ENCODE peak calls at places on chromosome 15, in ten cellular contexts. O is adrenal gland, M is GM06990, L is H7, C is hepatocyte, V is esophagus squamous epithelium, J is Peyer's patch, S is upper lobe of right lung, Z is left ventricle myocardium inferior, P is heart left ventricle. X is an unnamed sample.
A peak's percentile ranks its signal among the peaks of the same experiment; 100 is the strongest.

GRCh38 chr15:80578206-80578595 is 116.9 kb upstream of the ABHD17C start:
- DNase-seq in O (no peak), M (no peak), L (no peak), C (no peak), V (no peak), J (no peak), S (no peak), Z (no peak), P (no peak), X (no peak)

GRCh38 chr15:55060831-55061230 is 135.9 kb downstream of the RSL24D1 start:
- DNase-seq in O (no peak), M (no peak), L (no peak), C (no peak), V (no peak), J (no peak), S (no peak), Z (no peak), P (no peak), X (no peak)

GRCh38 chr15:73781038-73781925 is 28.1 kb upstream of the INSYN1 start:
- DNase-seq in O (peak; percentile 73), M (no peak), L (peak; percentile 66), C (no peak), V (no peak), J (no peak), S (no peak), Z (no peak), P (no peak), X (no peak)

GRCh38 chr15:80386151-80386550 is 18.0 kb upstream of the ARNT2 start:
- DNase-seq in O (no peak), M (no peak), L (no peak), C (no peak), V (no peak), J (no peak), S (no peak), Z (no peak), P (no peak), X (no peak)

GRCh38 chr15:67884514-67885225 is 44.8 kb upstream of the RNU6-1 start:
- DNase-seq in O (peak; percentile 76), M (peak; percentile 46), L (peak; percentile 89), C (peak; percentile 96), V (no peak), J (peak; percentile 29), S (peak; percentile 94), Z (peak; percentile 87), P (peak; percentile 87), X (no peak)

GRCh38 chr15:52653451-52653964 is 25.7 kb downstream of the ATOSA start:
- DNase-seq in O (no peak), M (no peak), L (no peak), C (peak; percentile 11), V (no peak), J (no peak), S (no peak), Z (no peak), P (no peak), X (no peak)

GRCh38 chr15:35696767-35697231 is 150.8 kb upstream of the DPH6 start:
- DNase-seq in O (no peak), M (no peak), L (no peak), C (peak; percentile 71), V (no peak), J (no peak), S (no peak), Z (no peak), P (no peak), X (no peak)

GRCh38 chr15:59678620-59679019 is 10.5 kb downstream of the BNIP2 start:
- DNase-seq in O (no peak), M (no peak), L (no peak), C (no peak), V (no peak), J (no peak), S (no peak), Z (no peak), P (no peak), X (no peak)

GRCh38 chr15:22878103-22878502 is 39.6 kb downstream of the NIPA2 start:
- DNase-seq in O (no peak), M (no peak), L (no peak), C (no peak), V (no peak), J (no peak), S (no peak), Z (no peak), P (no peak), X (no peak)
- H3K36me3 ChIP-seq in O (peaks cover 66% of the 10 kb centered on the region), M (peaks cover 14% of the 10 kb centered on the region), L (peaks cover 4% of the 10 kb centered on the region), C (no peaks in the 10 kb centered on the region), V (peaks cover 100% of the 10 kb centered on the region), J (no peaks in the 10 kb centered on the region), S (peaks cover 98% of the 10 kb centered on the region), Z (peaks cover 99% of the 10 kb centered on the region), P (peaks cover 91% of the 10 kb centered on the region), X (peaks cover 89% of the 10 kb centered on the region)

GRCh38 chr15:51366911-51367310 is 25.5 kb downstream of the GLDN start:
- DNase-seq in O (no peak), M (no peak), L (no peak), C (peak; percentile 47), V (no peak), J (no peak), S (no peak), Z (no peak), P (no peak), X (no peak)
- H3K36me3 ChIP-seq in O (no peaks in the 10 kb centered on the region), M (no peaks in the 10 kb centered on the region), L (no peaks in the 10 kb centered on the region), C (no peaks in the 10 kb centered on the region), V (no peaks in the 10 kb centered on the region), J (no peaks in the 10 kb centered on the region), S (no peaks in the 10 kb centered on the region), Z (no peaks in the 10 kb centered on the region), P (no peaks in the 10 kb centered on the region), X (no peaks in the 10 kb centered on the region)

DNA sequence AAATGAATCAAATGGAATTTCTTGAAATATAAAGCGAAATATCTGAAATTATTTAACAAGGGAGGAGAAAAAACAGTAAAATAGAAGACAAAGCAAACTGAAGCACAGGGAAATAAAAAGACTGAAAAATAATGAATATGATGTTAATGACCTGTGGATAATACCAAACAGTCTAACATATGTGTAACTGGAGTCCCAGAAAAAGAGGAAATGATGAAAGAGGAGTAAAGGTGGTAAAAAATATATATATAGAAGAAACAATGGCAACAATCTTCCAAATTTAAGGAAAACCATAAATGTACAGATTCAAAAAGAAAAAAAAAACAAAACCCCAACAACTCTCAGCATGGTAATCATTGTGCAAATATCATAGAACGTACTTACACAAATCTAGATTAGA is 21.2 kb downstream of the UBE3A start:
- DNase-seq in O (no peak), M (no peak), L (no peak), C (no peak), V (no peak), J (no peak), S (no peak), Z (no peak), P (no peak), X (no peak)
- H3K36me3 ChIP-seq in O (no peaks in the 10 kb centered on the region), M (no peaks in the 10 kb centered on the region), L (no peaks in the 10 kb centered on the region), C (no peaks in the 10 kb centered on the region), V (peaks cover 8% of the 10 kb centered on the region), J (no peaks in the 10 kb centered on the region), S (no peaks in the 10 kb centered on the region), Z (no peaks in the 10 kb centered on the region), P (no peaks in the 10 kb centered on the region), X (no peaks in the 10 kb centered on the region)

GRCh38 chr15:24971772-24972171 is 17.0 kb downstream of the SNRPN start:
- DNase-seq in O (no peak), M (no peak), L (no peak), C (no peak), V (no peak), J (no peak), S (no peak), Z (no peak), P (no peak), X (no peak)

GRCh38 chr15:24971052-24971451 is 16.3 kb downstream of the SNRPN start:
- DNase-seq in O (no peak), M (no peak), L (no peak), C (no peak), V (no peak), J (no peak), S (no peak), Z (no peak), P (no peak), X (no peak)

GRCh38 chr15:24977686-24978085 is 22.9 kb downstream of the SNRPN start:
- DNase-seq in O (no peak), M (no peak), L (no peak), C (no peak), V (no peak), J (no peak), S (no peak), Z (no peak), P (no peak), X (no peak)

DNA sequence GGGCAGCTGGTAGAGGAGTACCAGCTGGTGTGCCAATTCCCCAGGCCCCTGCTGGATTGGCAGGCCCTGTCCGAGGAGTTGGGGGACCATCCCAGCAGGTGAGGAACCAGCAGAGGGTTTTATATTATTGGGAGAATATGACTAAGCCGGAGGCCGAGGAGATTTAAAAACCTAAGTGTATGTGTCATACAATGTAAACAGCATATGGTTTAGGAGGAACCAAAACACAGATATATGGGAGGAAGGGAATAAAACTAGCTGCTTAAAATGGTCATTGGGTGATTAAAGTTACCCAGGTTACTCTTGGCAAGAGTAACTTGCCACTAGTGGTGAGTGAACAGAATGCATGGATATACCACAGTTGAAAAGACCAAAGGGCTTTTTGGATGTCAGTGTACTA is 22.1 kb downstream of the SNRPN start:
- DNase-seq in O (no peak), M (no peak), L (no peak), C (no peak), V (no peak), J (no peak), S (no peak), Z (no peak), P (no peak), X (no peak)
- H3K36me3 ChIP-seq in O (peaks cover 57% of the 10 kb centered on the region), M (no peaks in the 10 kb centered on the region), L (peaks cover 36% of the 10 kb centered on the region), C (no peaks in the 10 kb centered on the region), V (peaks cover 99% of the 10 kb centered on the region), J (no peaks in the 10 kb centered on the region), S (peaks cover 83% of the 10 kb centered on the region), Z (peaks cover 100% of the 10 kb centered on the region), P (peaks cover 72% of the 10 kb centered on the region), X (peaks cover 3% of the 10 kb centered on the region)

GRCh38 chr15:77466521-77466920 is 45.8 kb downstream of the HMG20A start:
- DNase-seq in O (no peak), M (no peak), L (no peak), C (no peak), V (no peak), J (no peak), S (no peak), Z (no peak), P (no peak), X (no peak)
- H3K36me3 ChIP-seq in O (peaks cover 35% of the 10 kb centered on the region), M (peaks cover 7% of the 10 kb centered on the region), L (peaks cover 6% of the 10 kb centered on the region), C (peaks cover 4% of the 10 kb centered on the region), V (peaks cover 82% of the 10 kb centered on the region), J (no peaks in the 10 kb centered on the region), S (peaks cover 72% of the 10 kb centered on the region), Z (peaks cover 74% of the 10 kb centered on the region), P (peaks cover 31% of the 10 kb centered on the region), X (peaks cover 33% of the 10 kb centered on the region)

DNA sequence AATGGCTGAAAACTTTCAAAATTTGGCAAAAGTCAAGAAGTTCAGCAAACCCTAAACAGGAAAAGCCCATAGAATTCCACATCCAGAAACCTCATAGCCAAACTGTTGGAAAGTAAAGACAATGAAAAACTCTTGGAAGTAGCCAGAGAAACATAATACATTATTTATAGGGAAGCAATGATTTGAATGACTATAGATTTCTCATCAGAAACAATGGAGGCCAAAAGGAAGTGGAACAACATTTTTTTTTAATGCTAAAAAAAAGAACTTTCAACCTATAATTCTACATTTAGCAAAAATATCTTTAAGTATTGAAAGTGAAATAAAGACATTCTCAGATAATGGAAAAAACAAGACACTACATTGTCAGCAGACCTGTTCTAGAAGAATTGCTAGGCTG is 30.2 kb downstream of the ALPK3 start:
- DNase-seq in O (no peak), M (no peak), L (no peak), C (no peak), V (no peak), J (no peak), S (no peak), Z (no peak), P (no peak), X (no peak)
- H3K36me3 ChIP-seq in O (no peaks in the 10 kb centered on the region), M (no peaks in the 10 kb centered on the region), L (peaks cover under 1% of the 10 kb centered on the region), C (no peaks in the 10 kb centered on the region), V (no peaks in the 10 kb centered on the region), J (no peaks in the 10 kb centered on the region), S (no peaks in the 10 kb centered on the region), Z (peaks cover 11% of the 10 kb centered on the region), P (no peaks in the 10 kb centered on the region), X (no peaks in the 10 kb centered on the region)